ENCODE peak calls at places on chromosomes 13 and 19, in seven cellular contexts. One of them, this sample, is unnamed.

GRCh38 chr19:40614595-40615411 is 13.6 kb downstream of the LTBP4 start:
- DNase-seq in activated T-helper 1 cell treated with anti-CD3 and anti-CD28 coated beads, Interleukin-2, amount 50 U/mL, for 16 hours: peak; percentile 84
- DNase-seq in chondrocyte: peak; percentile 87
- DNase-seq in stimulated activated CD8-positive, alpha-beta memory T cell treated with anti-CD3 and anti-CD28 coated beads, Interleukin-4, amount 100 ng/mL, for 24 hours: peak; percentile 91
- DNase-seq in HT-29: peak; percentile 51
- DNase-seq in stimulated activated CD4-positive, alpha-beta T cell treated with anti-CD3 and anti-CD28 coated beads, Interleukin-15, amount 100 ng/mL, for 24 hours: peak; percentile 99
- DNase-seq in activated CD4-positive, CD25-positive, alpha-beta regulatory T cell: peak; percentile 34
- DNase-seq in this sample: peak; percentile 95

GRCh38 chr19:2887391-2887914 is 13.3 kb upstream of the ZNF57 start:
- DNase-seq in activated T-helper 1 cell treated with anti-CD3 and anti-CD28 coated beads, Interleukin-2, amount 50 U/mL, for 16 hours: no peak
- DNase-seq in activated CD4-positive, CD25-positive, alpha-beta regulatory T cell: no peak
- DNase-seq in stimulated activated CD8-positive, alpha-beta memory T cell treated with anti-CD3 and anti-CD28 coated beads, Interleukin-4, amount 100 ng/mL, for 24 hours: no peak
- DNase-seq in chondrocyte: no peak
- DNase-seq in stimulated activated CD4-positive, alpha-beta T cell treated with anti-CD3 and anti-CD28 coated beads, Interleukin-15, amount 100 ng/mL, for 24 hours: peak; percentile 8
- DNase-seq in HT-29: peak; percentile 87
- DNase-seq in this sample: no peak

GRCh38 chr19:45099465-45100201 is 6.7 kb downstream of the PPP1R37 start:
- DNase-seq in stimulated activated CD8-positive, alpha-beta memory T cell treated with anti-CD3 and anti-CD28 coated beads, Interleukin-4, amount 100 ng/mL, for 24 hours: no peak
- DNase-seq in HT-29: no peak
- DNase-seq in chondrocyte: no peak
- DNase-seq in stimulated activated CD4-positive, alpha-beta T cell treated with anti-CD3 and anti-CD28 coated beads, Interleukin-15, amount 100 ng/mL, for 24 hours: no peak
- DNase-seq in activated T-helper 1 cell treated with anti-CD3 and anti-CD28 coated beads, Interleukin-2, amount 50 U/mL, for 16 hours: no peak
- DNase-seq in activated CD4-positive, CD25-positive, alpha-beta regulatory T cell: no peak
- DNase-seq in this sample: no peak

GRCh38 chr19:53982611-53983010 is 8.8 kb upstream of the CACNG6 start:
- DNase-seq in stimulated activated CD8-positive, alpha-beta memory T cell treated with anti-CD3 and anti-CD28 coated beads, Interleukin-4, amount 100 ng/mL, for 24 hours: no peak
- DNase-seq in activated CD4-positive, CD25-positive, alpha-beta regulatory T cell: no peak
- DNase-seq in HT-29: no peak
- DNase-seq in stimulated activated CD4-positive, alpha-beta T cell treated with anti-CD3 and anti-CD28 coated beads, Interleukin-15, amount 100 ng/mL, for 24 hours: peak; percentile 20
- DNase-seq in chondrocyte: no peak
- DNase-seq in activated T-helper 1 cell treated with anti-CD3 and anti-CD28 coated beads, Interleukin-2, amount 50 U/mL, for 16 hours: no peak
- DNase-seq in this sample: no peak

GRCh38 chr19:12567951-12568350 is 16.7 kb upstream of the ZNF564 start:
- DNase-seq in stimulated activated CD4-positive, alpha-beta T cell treated with anti-CD3 and anti-CD28 coated beads, Interleukin-15, amount 100 ng/mL, for 24 hours: no peak
- DNase-seq in activated CD4-positive, CD25-positive, alpha-beta regulatory T cell: no peak
- DNase-seq in chondrocyte: no peak
- DNase-seq in stimulated activated CD8-positive, alpha-beta memory T cell treated with anti-CD3 and anti-CD28 coated beads, Interleukin-4, amount 100 ng/mL, for 24 hours: no peak
- DNase-seq in activated T-helper 1 cell treated with anti-CD3 and anti-CD28 coated beads, Interleukin-2, amount 50 U/mL, for 16 hours: no peak
- DNase-seq in HT-29: no peak
- DNase-seq in this sample: no peak

GRCh38 chr13:44393391-44393790 is 19.8 kb downstream of the SERP2 start:
- DNase-seq in activated CD4-positive, CD25-positive, alpha-beta regulatory T cell: no peak
- DNase-seq in stimulated activated CD4-positive, alpha-beta T cell treated with anti-CD3 and anti-CD28 coated beads, Interleukin-15, amount 100 ng/mL, for 24 hours: no peak
- DNase-seq in stimulated activated CD8-positive, alpha-beta memory T cell treated with anti-CD3 and anti-CD28 coated beads, Interleukin-4, amount 100 ng/mL, for 24 hours: no peak
- DNase-seq in chondrocyte: no peak
- DNase-seq in activated T-helper 1 cell treated with anti-CD3 and anti-CD28 coated beads, Interleukin-2, amount 50 U/mL, for 16 hours: no peak
- DNase-seq in HT-29: peak; percentile 80
- DNase-seq in this sample: no peak

GRCh38 chr13:76307157-76307556 is 579.0 kb downstream of the KCTD12 start:
- DNase-seq in chondrocyte: no peak
- DNase-seq in stimulated activated CD8-positive, alpha-beta memory T cell treated with anti-CD3 and anti-CD28 coated beads, Interleukin-4, amount 100 ng/mL, for 24 hours: no peak
- DNase-seq in HT-29: no peak
- DNase-seq in stimulated activated CD4-positive, alpha-beta T cell treated with anti-CD3 and anti-CD28 coated beads, Interleukin-15, amount 100 ng/mL, for 24 hours: no peak
- DNase-seq in activated CD4-positive, CD25-positive, alpha-beta regulatory T cell: no peak
- DNase-seq in activated T-helper 1 cell treated with anti-CD3 and anti-CD28 coated beads, Interleukin-2, amount 50 U/mL, for 16 hours: no peak
- DNase-seq in this sample: no peak

GRCh38 chr13:104143760-104144406 is 1077.7 kb upstream of the SLC10A2 start:
- DNase-seq in stimulated activated CD8-positive, alpha-beta memory T cell treated with anti-CD3 and anti-CD28 coated beads, Interleukin-4, amount 100 ng/mL, for 24 hours: no peak
- DNase-seq in stimulated activated CD4-positive, alpha-beta T cell treated with anti-CD3 and anti-CD28 coated beads, Interleukin-15, amount 100 ng/mL, for 24 hours: no peak
- DNase-seq in activated T-helper 1 cell treated with anti-CD3 and anti-CD28 coated beads, Interleukin-2, amount 50 U/mL, for 16 hours: no peak
- DNase-seq in activated CD4-positive, CD25-positive, alpha-beta regulatory T cell: no peak
- DNase-seq in chondrocyte: no peak
- DNase-seq in HT-29: peak; percentile 87
- DNase-seq in this sample: no peak

GRCh38 chr13:85333511-85333910 is 465.7 kb downstream of the SLITRK6 start:
- DNase-seq in activated CD4-positive, CD25-positive, alpha-beta regulatory T cell: no peak
- DNase-seq in stimulated activated CD8-positive, alpha-beta memory T cell treated with anti-CD3 and anti-CD28 coated beads, Interleukin-4, amount 100 ng/mL, for 24 hours: no peak
- DNase-seq in activated T-helper 1 cell treated with anti-CD3 and anti-CD28 coated beads, Interleukin-2, amount 50 U/mL, for 16 hours: no peak
- DNase-seq in HT-29: no peak
- DNase-seq in chondrocyte: no peak
- DNase-seq in stimulated activated CD4-positive, alpha-beta T cell treated with anti-CD3 and anti-CD28 coated beads, Interleukin-15, amount 100 ng/mL, for 24 hours: no peak
- DNase-seq in this sample: no peak

GRCh38 chr19:30046522-30046921 is 104.5 kb downstream of the URI1 start:
- DNase-seq in activated T-helper 1 cell treated with anti-CD3 and anti-CD28 coated beads, Interleukin-2, amount 50 U/mL, for 16 hours: no peak
- DNase-seq in activated CD4-positive, CD25-positive, alpha-beta regulatory T cell: no peak
- DNase-seq in HT-29: peak; percentile 23
- DNase-seq in stimulated activated CD4-positive, alpha-beta T cell treated with anti-CD3 and anti-CD28 coated beads, Interleukin-15, amount 100 ng/mL, for 24 hours: no peak
- DNase-seq in chondrocyte: no peak
- DNase-seq in stimulated activated CD8-positive, alpha-beta memory T cell treated with anti-CD3 and anti-CD28 coated beads, Interleukin-4, amount 100 ng/mL, for 24 hours: no peak
- DNase-seq in this sample: no peak

GRCh38 chr13:41639955-41640780 is 182.8 kb downstream of the RGCC start:
- DNase-seq in activated T-helper 1 cell treated with anti-CD3 and anti-CD28 coated beads, Interleukin-2, amount 50 U/mL, for 16 hours: no peak
- DNase-seq in stimulated activated CD8-positive, alpha-beta memory T cell treated with anti-CD3 and anti-CD28 coated beads, Interleukin-4, amount 100 ng/mL, for 24 hours: no peak
- DNase-seq in HT-29: peak; percentile 54
- DNase-seq in activated CD4-positive, CD25-positive, alpha-beta regulatory T cell: no peak
- DNase-seq in chondrocyte: no peak
- DNase-seq in stimulated activated CD4-positive, alpha-beta T cell treated with anti-CD3 and anti-CD28 coated beads, Interleukin-15, amount 100 ng/mL, for 24 hours: no peak
- DNase-seq in this sample: no peak

GRCh38 chr13:51249767-51250741 is 27.9 kb downstream of the FAM124A start:
- DNase-seq in activated CD4-positive, CD25-positive, alpha-beta regulatory T cell: no peak
- DNase-seq in chondrocyte: no peak
- DNase-seq in HT-29: peak; percentile 39
- DNase-seq in stimulated activated CD4-positive, alpha-beta T cell treated with anti-CD3 and anti-CD28 coated beads, Interleukin-15, amount 100 ng/mL, for 24 hours: no peak
- DNase-seq in stimulated activated CD8-positive, alpha-beta memory T cell treated with anti-CD3 and anti-CD28 coated beads, Interleukin-4, amount 100 ng/mL, for 24 hours: no peak
- DNase-seq in activated T-helper 1 cell treated with anti-CD3 and anti-CD28 coated beads, Interleukin-2, amount 50 U/mL, for 16 hours: no peak
- DNase-seq in this sample: no peak

GRCh38 chr19:48218964-48219363 is 36.7 kb downstream of the CARD8 start:
- DNase-seq in stimulated activated CD4-positive, alpha-beta T cell treated with anti-CD3 and anti-CD28 coated beads, Interleukin-15, amount 100 ng/mL, for 24 hours: no peak
- DNase-seq in HT-29: no peak
- DNase-seq in activated CD4-positive, CD25-positive, alpha-beta regulatory T cell: no peak
- DNase-seq in stimulated activated CD8-positive, alpha-beta memory T cell treated with anti-CD3 and anti-CD28 coated beads, Interleukin-4, amount 100 ng/mL, for 24 hours: no peak
- DNase-seq in activated T-helper 1 cell treated with anti-CD3 and anti-CD28 coated beads, Interleukin-2, amount 50 U/mL, for 16 hours: no peak
- DNase-seq in chondrocyte: no peak
- DNase-seq in this sample: no peak

This sample was measured in HFF-Myc.